ENCODE peak calls at places on chromosomes 12 and 14, in five cellular contexts. One of them, this sample, is unnamed.

GRCh38 chr12:24780969-24781368 is 167.9 kb downstream of the BCAT1 start:
- DNase-seq in lower lobe of right lung: no peak
- DNase-seq in CD8-positive, alpha-beta memory T cell: no peak
- DNase-seq in upper lobe of right lung: no peak
- DNase-seq in psoas muscle: no peak
- DNase-seq in this sample: no peak

GRCh38 chr12:70070494-70071007 is 172.7 kb upstream of the CNOT2 start:
- DNase-seq in CD8-positive, alpha-beta memory T cell: no peak
- DNase-seq in lower lobe of right lung: no peak
- DNase-seq in psoas muscle: no peak
- DNase-seq in upper lobe of right lung: no peak
- DNase-seq in this sample: no peak

GRCh38 chr12:110543965-110544364 is 39.2 kb downstream of the PPTC7 start:
- DNase-seq in upper lobe of right lung: no peak
- DNase-seq in psoas muscle: no peak
- DNase-seq in CD8-positive, alpha-beta memory T cell: no peak
- DNase-seq in lower lobe of right lung: no peak
- DNase-seq in this sample: no peak

GRCh38 chr12:69097619-69098368 is 141.6 kb upstream of the CPSF6 start:
- DNase-seq in CD8-positive, alpha-beta memory T cell: no peak
- DNase-seq in lower lobe of right lung: no peak
- DNase-seq in upper lobe of right lung: no peak
- DNase-seq in psoas muscle: no peak
- DNase-seq in this sample: no peak

GRCh38 chr12:47276253-47277070 is 196.7 kb upstream of the AMIGO2 start:
- DNase-seq in upper lobe of right lung: no peak
- DNase-seq in CD8-positive, alpha-beta memory T cell: peak
- DNase-seq in psoas muscle: no peak
- DNase-seq in lower lobe of right lung: no peak
- DNase-seq in this sample: no peak

GRCh38 chr12:52059582-52060497 is 8.6 kb downstream of the NR4A1 start:
- DNase-seq in upper lobe of right lung: peak
- DNase-seq in psoas muscle: no peak
- DNase-seq in lower lobe of right lung: no peak
- DNase-seq in CD8-positive, alpha-beta memory T cell: no peak
- DNase-seq in this sample: no peak

GRCh38 chr12:98513379-98514318 is 1.7 kb upstream of the TMPO start:
- DNase-seq in psoas muscle: no peak
- DNase-seq in CD8-positive, alpha-beta memory T cell: no peak
- DNase-seq in upper lobe of right lung: no peak
- DNase-seq in lower lobe of right lung: no peak
- DNase-seq in this sample: no peak

GRCh38 chr12:47808049-47808448 is 11.7 kb downstream of the HDAC7 start:
- DNase-seq in upper lobe of right lung: peak
- DNase-seq in lower lobe of right lung: peak
- DNase-seq in psoas muscle: peak
- DNase-seq in CD8-positive, alpha-beta memory T cell: peak
- DNase-seq in this sample: no peak

GRCh38 chr12:51205350-51205749 is 12.5 kb downstream of the POU6F1 start:
- DNase-seq in CD8-positive, alpha-beta memory T cell: no peak
- DNase-seq in upper lobe of right lung: no peak
- DNase-seq in psoas muscle: no peak
- DNase-seq in lower lobe of right lung: peak
- DNase-seq in this sample: no peak

GRCh38 chr14:21724115-21724973 is 50.7 kb upstream of the OR4E1 start:
- DNase-seq in lower lobe of right lung: no peak
- DNase-seq in psoas muscle: no peak
- DNase-seq in upper lobe of right lung: no peak
- DNase-seq in CD8-positive, alpha-beta memory T cell: no peak
- DNase-seq in this sample: no peak
- H3K4me3 ChIP-seq in lower lobe of right lung: no peak
- H3K4me3 ChIP-seq in psoas muscle: no peak
- H3K4me3 ChIP-seq in upper lobe of right lung: no peak
- H3K4me3 ChIP-seq in CD8-positive, alpha-beta memory T cell: peak
- H3K4me3 ChIP-seq in this sample: no peak

GRCh38 chr12:96354844-96355534 is 45.2 kb downstream of the CDK17 start:
- DNase-seq in psoas muscle: no peak
- DNase-seq in upper lobe of right lung: no peak
- DNase-seq in lower lobe of right lung: no peak
- DNase-seq in CD8-positive, alpha-beta memory T cell: no peak
- DNase-seq in this sample: no peak

GRCh38 chr12:96356831-96357230 is 43.4 kb downstream of the CDK17 start:
- DNase-seq in CD8-positive, alpha-beta memory T cell: no peak
- DNase-seq in lower lobe of right lung: no peak
- DNase-seq in upper lobe of right lung: no peak
- DNase-seq in psoas muscle: no peak
- DNase-seq in this sample: no peak

GRCh38 chr12:96354326-96354725 is 45.9 kb downstream of the CDK17 start:
- DNase-seq in CD8-positive, alpha-beta memory T cell: no peak
- DNase-seq in upper lobe of right lung: no peak
- DNase-seq in lower lobe of right lung: no peak
- DNase-seq in psoas muscle: no peak
- DNase-seq in this sample: no peak

GRCh38 chr12:96350982-96351381 is 49.3 kb downstream of the CDK17 start:
- DNase-seq in CD8-positive, alpha-beta memory T cell: no peak
- DNase-seq in psoas muscle: no peak
- DNase-seq in upper lobe of right lung: no peak
- DNase-seq in lower lobe of right lung: no peak
- DNase-seq in this sample: no peak

DNA sequence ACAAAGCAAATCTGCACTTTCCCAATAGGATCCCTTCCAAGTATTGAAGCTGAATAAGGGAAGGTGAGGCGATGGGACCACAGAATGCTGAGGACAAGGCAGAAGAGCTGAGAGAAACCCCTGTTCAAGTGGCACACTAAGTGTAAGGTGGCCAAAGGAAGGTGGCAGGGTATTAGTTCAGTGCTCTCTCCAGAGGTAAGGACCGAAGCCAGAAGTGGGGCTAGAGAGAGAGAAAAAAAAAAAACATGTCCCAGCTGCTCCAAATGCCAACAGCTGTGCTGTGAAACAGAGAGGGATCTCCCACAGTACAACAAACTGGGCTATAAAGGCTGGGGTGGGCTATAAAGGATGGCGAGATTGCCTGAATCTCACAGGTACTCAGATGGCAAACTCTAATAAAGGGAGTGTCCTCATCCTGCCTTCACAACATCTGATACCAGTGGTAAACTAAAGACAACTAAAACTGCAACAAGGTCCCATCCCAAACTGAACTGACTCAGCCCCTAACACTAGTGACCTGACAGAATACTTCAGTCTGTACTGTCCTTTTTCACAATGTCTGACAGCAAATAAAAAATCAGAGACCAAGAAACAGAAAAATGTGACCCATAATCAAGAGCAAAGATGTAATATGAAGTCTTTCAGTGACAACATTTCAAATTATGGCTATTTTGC is 47.9 kb downstream of the CDK17 start:
- DNase-seq in upper lobe of right lung: no peak
- DNase-seq in psoas muscle: no peak
- DNase-seq in CD8-positive, alpha-beta memory T cell: no peak
- DNase-seq in lower lobe of right lung: no peak
- DNase-seq in this sample: no peak
- H3K4me3 ChIP-seq in upper lobe of right lung: no peak
- H3K4me3 ChIP-seq in psoas muscle: no peak
- H3K4me3 ChIP-seq in CD8-positive, alpha-beta memory T cell: no peak
- H3K4me3 ChIP-seq in lower lobe of right lung: no peak
- H3K4me3 ChIP-seq in this sample: no peak

GRCh38 chr12:125064492-125064891 is 743 bp upstream of the AACS start:
- DNase-seq in CD8-positive, alpha-beta memory T cell: no peak
- DNase-seq in upper lobe of right lung: no peak
- DNase-seq in lower lobe of right lung: no peak
- DNase-seq in psoas muscle: no peak
- DNase-seq in this sample: no peak

GRCh38 chr12:125057708-125058107 is 7.5 kb upstream of the AACS start:
- DNase-seq in upper lobe of right lung: no peak
- DNase-seq in CD8-positive, alpha-beta memory T cell: no peak
- DNase-seq in lower lobe of right lung: no peak
- DNase-seq in psoas muscle: no peak
- DNase-seq in this sample: no peak

GRCh38 chr12:125065021-125065752 is at the start of gene AACS:
- DNase-seq in lower lobe of right lung: peak
- DNase-seq in CD8-positive, alpha-beta memory T cell: peak
- DNase-seq in upper lobe of right lung: peak
- DNase-seq in psoas muscle: peak
- DNase-seq in this sample: no peak

GRCh38 chr12:125065753-125066570 is 727 bp downstream of the AACS start:
- DNase-seq in lower lobe of right lung: no peak
- DNase-seq in psoas muscle: no peak
- DNase-seq in CD8-positive, alpha-beta memory T cell: no peak
- DNase-seq in upper lobe of right lung: no peak
- DNase-seq in this sample: no peak

DNA sequence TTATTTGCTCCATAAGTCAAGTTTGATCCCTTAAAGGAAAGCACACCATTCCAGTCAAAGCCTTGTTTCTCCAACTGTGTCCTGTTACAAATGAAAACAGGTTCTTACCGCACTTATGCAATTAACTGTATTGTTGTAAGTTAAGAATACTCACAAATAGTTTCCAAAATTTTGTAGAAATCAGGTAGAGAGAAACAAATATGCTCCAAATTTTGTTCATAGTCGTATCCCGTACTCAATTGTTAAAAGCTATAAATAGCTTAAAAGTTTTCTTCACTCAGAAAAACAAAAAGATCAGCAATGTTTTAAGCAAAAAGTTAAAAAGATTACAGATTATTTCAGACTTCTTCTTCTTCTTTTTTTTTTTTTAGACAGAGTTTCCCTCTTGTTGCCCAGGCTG is 4.0 kb upstream of the AACS start:
- DNase-seq in lower lobe of right lung: no peak
- DNase-seq in upper lobe of right lung: no peak
- DNase-seq in CD8-positive, alpha-beta memory T cell: no peak
- DNase-seq in psoas muscle: no peak
- DNase-seq in this sample: no peak
- H3K4me3 ChIP-seq in lower lobe of right lung: no peak
- H3K4me3 ChIP-seq in upper lobe of right lung: no peak
- H3K4me3 ChIP-seq in CD8-positive, alpha-beta memory T cell: no peak
- H3K4me3 ChIP-seq in psoas muscle: no peak
- H3K4me3 ChIP-seq in this sample: no peak

DNA sequence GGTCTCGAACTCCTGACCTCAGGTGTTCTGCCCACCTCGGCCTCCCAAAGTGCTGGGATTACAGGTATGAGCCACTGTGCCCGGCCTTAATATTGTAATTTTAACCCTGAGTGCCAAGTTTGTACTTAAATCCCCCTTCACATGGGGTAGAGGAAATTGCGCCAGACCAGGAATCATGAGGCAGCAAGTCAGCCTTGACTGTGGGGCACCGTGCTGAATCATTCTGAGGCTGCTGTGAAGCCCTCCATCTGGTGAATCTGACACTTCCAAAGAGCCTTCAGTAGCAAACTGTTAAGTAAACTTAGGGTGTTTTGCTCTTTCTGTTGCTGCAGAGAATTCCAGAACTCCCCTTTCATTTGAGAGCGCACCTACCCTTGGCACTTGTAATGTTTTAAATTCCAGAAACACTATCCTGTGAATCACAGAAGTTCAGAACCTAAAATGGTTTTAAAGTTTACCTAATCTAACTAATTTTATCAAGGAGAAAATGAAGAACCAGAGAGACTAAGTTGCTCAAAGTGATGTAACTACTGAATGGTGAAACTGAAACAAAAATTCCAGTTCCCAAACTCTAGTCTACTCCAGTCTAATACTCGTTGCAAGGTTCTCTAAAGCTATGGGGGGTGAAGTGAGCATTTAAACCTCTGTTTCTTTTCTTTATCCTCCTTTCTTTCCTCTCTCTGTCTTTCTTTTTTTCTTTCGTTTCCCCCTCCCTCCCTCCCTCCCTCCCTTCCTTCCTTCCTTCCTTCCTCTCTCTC is 7.5 kb downstream of the HEBP1 start:
- DNase-seq in upper lobe of right lung: peak
- DNase-seq in CD8-positive, alpha-beta memory T cell: no peak
- DNase-seq in lower lobe of right lung: peak
- DNase-seq in psoas muscle: peak
- DNase-seq in this sample: no peak
- H3K4me3 ChIP-seq in upper lobe of right lung: peak
- H3K4me3 ChIP-seq in CD8-positive, alpha-beta memory T cell: no peak
- H3K4me3 ChIP-seq in lower lobe of right lung: peak
- H3K4me3 ChIP-seq in psoas muscle: no peak
- H3K4me3 ChIP-seq in this sample: no peak

GRCh38 chr12:94205738-94206310 is 57.4 kb downstream of the PLXNC1 start:
- DNase-seq in upper lobe of right lung: no peak
- DNase-seq in psoas muscle: no peak
- DNase-seq in lower lobe of right lung: no peak
- DNase-seq in CD8-positive, alpha-beta memory T cell: peak
- DNase-seq in this sample: no peak

GRCh38 chr12:94207467-94208432 is 59.4 kb downstream of the PLXNC1 start:
- DNase-seq in upper lobe of right lung: no peak
- DNase-seq in CD8-positive, alpha-beta memory T cell: peak
- DNase-seq in psoas muscle: no peak
- DNase-seq in lower lobe of right lung: no peak
- DNase-seq in this sample: no peak

GRCh38 chr12:94208433-94208921 is 60.1 kb downstream of the PLXNC1 start:
- DNase-seq in psoas muscle: no peak
- DNase-seq in lower lobe of right lung: no peak
- DNase-seq in upper lobe of right lung: no peak
- DNase-seq in CD8-positive, alpha-beta memory T cell: peak
- DNase-seq in this sample: no peak

GRCh38 chr12:94204647-94205247 is 56.4 kb downstream of the PLXNC1 start:
- DNase-seq in psoas muscle: no peak
- DNase-seq in CD8-positive, alpha-beta memory T cell: no peak
- DNase-seq in lower lobe of right lung: no peak
- DNase-seq in upper lobe of right lung: no peak
- DNase-seq in this sample: no peak

DNA sequence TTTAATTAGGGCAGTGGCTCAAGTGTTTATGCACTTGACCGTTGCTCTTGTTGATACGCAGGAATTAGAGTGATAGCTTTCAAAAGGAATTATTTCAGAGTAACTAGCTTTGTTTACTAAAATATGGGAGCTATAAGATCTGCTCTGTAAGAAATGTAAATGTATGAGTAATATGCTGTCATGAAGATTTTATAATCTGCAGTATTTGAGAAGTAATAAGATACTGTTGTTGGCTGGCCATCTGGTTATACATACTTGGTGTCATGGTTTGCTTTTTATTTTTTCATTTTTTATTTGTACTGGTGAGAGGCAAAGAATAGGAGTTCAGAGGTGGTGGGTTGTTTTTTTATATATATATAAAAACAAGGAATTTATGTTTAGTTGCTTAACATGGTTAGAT is 58.5 kb downstream of the PLXNC1 start:
- DNase-seq in lower lobe of right lung: no peak
- DNase-seq in psoas muscle: no peak
- DNase-seq in upper lobe of right lung: no peak
- DNase-seq in CD8-positive, alpha-beta memory T cell: no peak
- DNase-seq in this sample: no peak
- H3K4me3 ChIP-seq in lower lobe of right lung: no peak
- H3K4me3 ChIP-seq in psoas muscle: no peak
- H3K4me3 ChIP-seq in upper lobe of right lung: no peak
- H3K4me3 ChIP-seq in CD8-positive, alpha-beta memory T cell: no peak
- H3K4me3 ChIP-seq in this sample: no peak

GRCh38 chr14:24141030-24141880 is at the start of gene EMC9:
- DNase-seq in CD8-positive, alpha-beta memory T cell: peak
- DNase-seq in upper lobe of right lung: peak
- DNase-seq in psoas muscle: peak
- DNase-seq in lower lobe of right lung: peak
- DNase-seq in this sample: peak
- H3K4me3 ChIP-seq in CD8-positive, alpha-beta memory T cell: peak
- H3K4me3 ChIP-seq in upper lobe of right lung: peak
- H3K4me3 ChIP-seq in psoas muscle: peak
- H3K4me3 ChIP-seq in lower lobe of right lung: peak
- H3K4me3 ChIP-seq in this sample: peak

This sample was measured in iPS DF 6.9.